ENCODE peak calls at places on chromosomes 1 and 21, in ten cellular contexts. E, Y, D, R, O, H, F, I, V and C are unnamed samples.

GRCh38 chr21:33901421-33902288 is 13.9 kb downstream of the ATP5PO start:
- DNase-seq in E (peak; percentile 72), I (no peak), F (peak; percentile 80), Y (no peak), H (peak; percentile 21), D (peak; percentile 28), O (no peak), R (peak; percentile 67), V (no peak), C (no peak)

GRCh38 chr1:18618546-18619466 is 11.8 kb upstream of the PAX7 start:
- DNase-seq in O (no peak), F (no peak), V (no peak), E (peak; percentile 81), H (peak; percentile 29), R (no peak), Y (no peak), I (no peak), D (no peak), C (no peak)

GRCh38 chr1:59767119-59767518 is 47.6 kb upstream of the HOOK1 start:
- DNase-seq in O (no peak), E (peak; percentile 88), Y (no peak), I (no peak), H (no peak), R (no peak), V (no peak), D (no peak), F (no peak), C (no peak)

GRCh38 chr1:19009882-19010321 is 53.4 kb upstream of the IFFO2 start:
- DNase-seq in O (peak; percentile 80), I (no peak), V (no peak), R (no peak), H (peak; percentile 91), F (peak; percentile 32), D (no peak), E (no peak), Y (no peak), C (no peak)

GRCh38 chr21:44752701-44753235 is 41.4 kb upstream of the TSPEAR start:
- DNase-seq in R (no peak), Y (no peak), E (peak; percentile 83), H (peak; percentile 61), I (no peak), F (no peak), O (no peak), D (no peak), V (no peak), C (no peak)

GRCh38 chr1:201593200-201593828 is 54.4 kb downstream of the NAV1 start:
- DNase-seq in H (peak; percentile 27), I (no peak), Y (peak; percentile 44), R (no peak), D (peak; percentile 90), E (peak; percentile 38), O (peak; percentile 28), F (no peak), V (peak; percentile 34), C (no peak)

GRCh38 chr1:18299441-18300338 is 181.0 kb upstream of the KLHDC7A start:
- DNase-seq in O (peak; percentile 2), F (no peak), E (peak; percentile 46), R (no peak), I (peak; percentile 40), V (peak; percentile 30), H (no peak), Y (no peak), D (no peak), C (no peak)

GRCh38 chr1:60697204-60697994 is 385.0 kb upstream of the NFIA start:
- DNase-seq in V (no peak), I (no peak), H (no peak), D (no peak), F (no peak), O (no peak), Y (no peak), R (no peak), E (no peak), C (no peak)

GRCh38 chr1:21593231-21593630 is 75.9 kb downstream of the RAP1GAP start:
- DNase-seq in F (no peak), O (no peak), Y (no peak), H (no peak), D (no peak), V (no peak), R (no peak), E (no peak), I (no peak), C (no peak)

GRCh38 chr1:21589618-21590017 is 79.5 kb downstream of the RAP1GAP start:
- DNase-seq in F (no peak), O (no peak), E (no peak), I (no peak), H (no peak), Y (no peak), D (no peak), R (no peak), V (no peak), C (no peak)

GRCh38 chr1:21592086-21592865 is 76.9 kb downstream of the RAP1GAP start:
- DNase-seq in F (no peak), Y (no peak), E (no peak), O (no peak), I (no peak), H (no peak), R (no peak), V (no peak), D (no peak), C (no peak)

GRCh38 chr1:21590116-21590905 is 78.8 kb downstream of the RAP1GAP start:
- DNase-seq in H (no peak), D (no peak), V (no peak), I (no peak), E (peak; percentile 85), F (no peak), Y (no peak), O (no peak), R (no peak), C (no peak)

DNA sequence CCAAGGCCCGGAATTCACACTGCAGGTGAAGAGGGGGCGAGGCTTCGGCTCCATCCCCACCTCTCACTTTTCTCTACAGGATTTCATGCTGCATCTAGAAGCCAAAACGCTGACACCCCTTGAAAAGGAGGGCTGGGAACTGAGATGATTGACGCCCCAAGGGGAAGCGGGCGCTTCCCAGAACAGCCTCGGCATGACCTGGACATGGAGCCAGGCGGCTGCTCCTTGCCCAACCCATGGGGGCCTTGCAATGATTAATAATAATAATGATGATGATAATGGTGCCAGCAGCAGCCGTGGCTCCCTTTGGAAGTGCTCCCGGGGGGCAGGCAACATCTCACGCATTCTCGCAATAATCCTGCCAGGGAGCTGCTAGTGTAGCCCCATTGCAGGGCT is 78.3 kb downstream of the RAP1GAP start:
- DNase-seq in H (no peak), I (no peak), V (no peak), R (no peak), Y (no peak), F (no peak), O (no peak), D (no peak), E (peak; percentile 42), C (no peak)
- H3K4me1 ChIP-seq in H (peaks cover 22% of the 10 kb centered on the region), I (peaks cover 33% of the 10 kb centered on the region), V (peaks cover 5% of the 10 kb centered on the region), R (no peaks in the 10 kb centered on the region), Y (peaks cover 6% of the 10 kb centered on the region), F (peaks cover 29% of the 10 kb centered on the region), O (peaks cover 11% of the 10 kb centered on the region), D (no peaks in the 10 kb centered on the region), E (peaks cover 40% of the 10 kb centered on the region), C (peaks cover 6% of the 10 kb centered on the region)

DNA sequence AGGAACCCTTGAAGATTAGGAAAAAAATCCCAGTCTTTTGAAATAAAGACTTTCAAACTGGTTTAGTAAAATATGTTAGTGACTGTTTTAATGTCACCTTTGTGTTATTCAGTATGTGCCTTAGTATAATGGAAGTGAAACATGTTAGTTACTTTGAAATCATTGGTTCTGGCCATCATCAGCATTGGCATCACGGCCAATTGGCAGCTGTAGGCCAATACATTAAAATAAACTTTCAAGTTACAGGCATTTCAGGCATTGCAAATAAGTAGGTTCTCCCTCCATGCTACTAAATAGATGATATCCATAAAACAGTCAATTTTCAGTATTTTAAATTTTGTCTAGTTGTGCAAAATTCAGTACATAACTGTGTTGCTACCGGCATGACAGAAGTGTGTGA is 4.5 kb downstream of the MIER1 start:
- DNase-seq in V (no peak), R (no peak), I (no peak), F (no peak), D (no peak), E (no peak), H (no peak), Y (no peak), O (no peak), C (no peak)
- H3K4me3 ChIP-seq in V (no peak overlapping the region), R (peak overlapping the region; percentile 72), I (peak overlapping the region; percentile 87), F (no peak overlapping the region), D (peak overlapping the region; percentile 78), E (peak overlapping the region; percentile 89), H (peak overlapping the region; percentile 95), Y (peak overlapping the region; percentile 81), O (peak overlapping the region; percentile 80), C (no peak overlapping the region)

GRCh38 chr1:8411803-8412182 is 93.9 kb downstream of the SLC45A1 start:
- DNase-seq in H (no peak), D (no peak), R (no peak), V (no peak), Y (no peak), F (no peak), O (no peak), I (no peak), E (peak; percentile 77), C (no peak)

GRCh38 chr1:8409107-8409506 is 91.2 kb downstream of the SLC45A1 start:
- DNase-seq in D (no peak), F (no peak), R (no peak), Y (peak; percentile 30), I (no peak), O (no peak), H (no peak), V (peak; percentile 51), E (peak; percentile 81), C (no peak)

GRCh38 chr1:8412183-8412831 is 94.4 kb downstream of the SLC45A1 start:
- DNase-seq in E (peak; percentile 61), F (no peak), H (no peak), O (peak; percentile 85), R (no peak), D (peak; percentile 82), Y (peak; percentile 47), I (no peak), V (peak; percentile 56), C (no peak)

GRCh38 chr1:8409666-8410065 is 91.8 kb downstream of the SLC45A1 start:
- DNase-seq in R (no peak), E (no peak), H (no peak), F (no peak), Y (no peak), I (no peak), V (no peak), D (no peak), O (no peak), C (no peak)

DNA sequence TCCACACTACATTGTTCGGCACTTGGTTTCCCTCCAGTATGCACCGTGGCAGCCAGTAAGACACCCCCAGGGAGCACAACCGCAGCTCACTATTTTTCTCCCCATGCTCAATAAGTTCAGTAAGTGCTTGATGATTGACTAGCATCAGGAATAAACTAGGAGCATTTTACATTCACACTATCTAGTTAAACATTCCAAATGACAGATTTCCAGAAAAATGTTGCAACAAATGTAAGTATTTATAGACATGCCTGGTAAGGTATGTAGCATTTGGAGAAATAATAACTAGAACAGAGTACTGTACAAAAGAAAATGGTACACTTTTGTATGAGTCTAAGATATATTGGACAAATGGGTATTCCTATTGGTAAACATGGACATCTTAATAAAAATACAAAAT is 92.9 kb downstream of the SLC45A1 start:
- DNase-seq in R (no peak), H (no peak), F (no peak), E (no peak), D (no peak), I (no peak), Y (no peak), V (no peak), O (no peak), C (no peak)
- H3K4me1 ChIP-seq in R (peaks cover 78% of the 10 kb centered on the region), H (no peaks in the 10 kb centered on the region), F (peaks cover 5% of the 10 kb centered on the region), E (peaks cover 89% of the 10 kb centered on the region), D (peaks cover 30% of the 10 kb centered on the region), I (peaks cover 100% of the 10 kb centered on the region), Y (peaks cover 90% of the 10 kb centered on the region), V (peaks cover 89% of the 10 kb centered on the region), O (peaks cover 90% of the 10 kb centered on the region), C (peaks cover 11% of the 10 kb centered on the region)

DNA sequence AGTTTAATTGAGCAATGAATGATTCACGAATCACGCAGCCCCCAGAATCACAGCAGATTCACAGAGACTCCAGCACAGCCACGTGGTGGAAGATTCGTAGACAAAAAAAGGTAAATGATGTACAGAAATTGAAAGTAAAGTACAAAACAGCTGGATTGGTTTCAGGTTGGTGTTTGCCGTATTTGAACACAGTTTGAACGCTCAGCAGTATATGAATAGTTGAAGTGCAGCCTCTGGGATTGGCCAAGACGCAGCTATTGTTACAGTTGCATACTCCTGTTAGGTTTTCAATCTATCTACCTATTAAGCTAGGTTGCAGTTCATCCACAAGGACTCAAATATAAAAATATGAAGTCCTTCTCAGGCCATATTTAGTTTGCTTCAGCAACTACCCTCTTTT is 3.1 kb upstream of the MRPL55 start:
- DNase-seq in H (no peak), O (no peak), I (no peak), Y (no peak), F (no peak), E (no peak), R (no peak), D (no peak), V (no peak), C (no peak)
- H3K4me3 ChIP-seq in H (no peak overlapping the region), O (no peak overlapping the region), I (no peak overlapping the region), Y (no peak overlapping the region), F (no peak overlapping the region), E (no peak overlapping the region), R (no peak overlapping the region), D (no peak overlapping the region), V (no peak overlapping the region), C (no peak overlapping the region)